ENCODE peak calls at places on chromosomes 5 and 9, in seven cellular contexts. F, W, C, O, S, T and B are unnamed samples.

GRCh38 chr9:115672477-115673316 is 480.9 kb upstream of the PAPPA start:
- DNase-seq in T (no peak), F (no peak), C (peak; percentile 97), W (no peak), O (no peak), S (peak; percentile 96), B (no peak)

GRCh38 chr9:112072721-112073553 is 102.2 kb downstream of the SUSD1 start:
- DNase-seq in T (no peak), C (no peak), S (peak; percentile 89), W (no peak), O (no peak), F (no peak), B (no peak)

GRCh38 chr9:124868511-124869465 is 6.9 kb downstream of the ARPC5L start:
- DNase-seq in F (peak; percentile 92), S (peak; percentile 94), W (peak; percentile 87), O (peak; percentile 72), C (peak; percentile 88), T (peak; percentile 91), B (peak; percentile 85)

GRCh38 chr9:25677301-25678146 is 720 bp downstream of the TUSC1 start:
- DNase-seq in S (peak; percentile 86), C (peak; percentile 80), O (peak; percentile 30), W (peak; percentile 88), F (no peak), T (peak; percentile 42), B (peak; percentile 78)

GRCh38 chr9:91040371-91041215 is 239.0 kb downstream of the SYK start:
- DNase-seq in S (no peak), F (no peak), T (no peak), C (no peak), W (no peak), O (no peak), B (no peak)

GRCh38 chr5:187617-188451 is 3.5 kb upstream of the LRRC14B start:
- DNase-seq in F (no peak), W (no peak), T (no peak), O (no peak), S (no peak), C (no peak), B (no peak)

GRCh38 chr9:18365651-18366050 is 108.3 kb upstream of the ADAMTSL1 start:
- DNase-seq in F (no peak), O (no peak), T (no peak), W (no peak), C (no peak), S (no peak), B (no peak)

GRCh38 chr9:136648746-136649145 is 14.0 kb upstream of the EGFL7 start:
- DNase-seq in S (no peak), W (no peak), T (no peak), F (no peak), O (no peak), C (no peak), B (no peak)

GRCh38 chr9:20823051-20823450 is 139.0 kb downstream of the FOCAD start:
- DNase-seq in W (no peak), C (no peak), F (no peak), S (peak; percentile 42), O (no peak), T (no peak), B (no peak)

GRCh38 chr9:96418920-96419690 is 935 bp upstream of the ZNF367 start:
- DNase-seq in C (peak; percentile 85), T (peak; percentile 73), W (peak; percentile 62), S (peak; percentile 77), F (peak; percentile 63), O (no peak), B (peak; percentile 56)

GRCh38 chr5:169296456-169297220 is 4.3 kb downstream of the SLIT3 start:
- DNase-seq in W (no peak), O (no peak), C (no peak), F (no peak), T (no peak), S (peak; percentile 50), B (no peak)

GRCh38 chr5:109884676-109885075 is 194.9 kb downstream of the MAN2A1 start:
- DNase-seq in C (no peak), T (no peak), S (no peak), F (no peak), O (no peak), W (no peak), B (no peak)

GRCh38 chr9:115058684-115059315 is 59.2 kb downstream of the TNC start:
- DNase-seq in W (no peak), T (no peak), F (no peak), S (peak; percentile 90), C (peak; percentile 63), O (no peak), B (no peak)

GRCh38 chr5:178230879-178231735 is 1.5 kb downstream of the PHYKPL start:
- DNase-seq in S (peak; percentile 40), F (no peak), T (no peak), C (no peak), W (peak; percentile 40), O (no peak), B (peak; percentile 40)

GRCh38 chr5:120794121-120794520 is 330.0 kb downstream of the PRR16 start:
- DNase-seq in C (no peak), W (no peak), F (no peak), T (no peak), S (peak; percentile 15), O (no peak), B (no peak)

GRCh38 chr9:109020982-109021511 is 7.7 kb upstream of the CTNNAL1 start:
- DNase-seq in C (no peak), F (no peak), W (no peak), S (no peak), T (no peak), O (no peak), B (no peak)

GRCh38 chr5:78930742-78931141 is 54.4 kb downstream of the ARSB start:
- DNase-seq in O (no peak), C (no peak), W (no peak), S (peak; percentile 11), F (no peak), T (no peak), B (peak; percentile 21)

GRCh38 chr9:108953983-108954574 is 19.9 kb downstream of the ABITRAM start:
- DNase-seq in C (no peak), W (no peak), T (peak; percentile 20), S (peak; percentile 83), F (no peak), O (no peak), B (peak; percentile 79)